ENCODE peak calls at places on chromosome 21, in four cellular contexts. R, Z, P and S are unnamed samples.

GRCh38 chr21:35619184-35619583 is 441.1 kb downstream of the SETD4 start:
- DNase-seq in R (peak), Z (no peak), P (no peak), S (peak)

GRCh38 chr21:41578708-41579107 is 70.8 kb upstream of the TMPRSS2 start:
- DNase-seq in R (no peak), Z (no peak), P (no peak), S (no peak)

GRCh38 chr21:33384851-33385331 is 18.3 kb upstream of the IFNGR2 start:
- DNase-seq in R (no peak), Z (no peak), P (no peak), S (no peak)

GRCh38 chr21:36422279-36423098 is 37.3 kb downstream of the CHAF1B start:
- DNase-seq in R (no peak), P (peak), Z (peak), S (peak)

GRCh38 chr21:15468368-15468767 is 261.4 kb upstream of the USP25 start:
- DNase-seq in R (no peak), P (no peak), Z (no peak), S (peak)

GRCh38 chr21:15063821-15064575 is 802 bp downstream of the NRIP1 start:
- DNase-seq in Z (peak), R (no peak), P (peak), S (peak)

GRCh38 chr21:40166291-40166843 is 299.1 kb downstream of the PCP4 start:
- DNase-seq in R (no peak), P (no peak), Z (no peak), S (no peak)

GRCh38 chr21:33870768-33871167 is 44.8 kb downstream of the ATP5PO start:
- DNase-seq in Z (no peak), P (no peak), R (no peak), S (peak)

GRCh38 chr21:25639167-25639921 is at the start of gene JAM2:
- DNase-seq in R (no peak), Z (peak), P (peak), S (peak)

GRCh38 chr21:38875694-38876492 is 70.2 kb downstream of the ETS2 start:
- DNase-seq in P (no peak), Z (no peak), R (peak), S (no peak)

GRCh38 chr21:45972353-45972715 is 9.2 kb upstream of the COL6A1 start:
- DNase-seq in P (no peak), R (no peak), Z (no peak), S (peak)

GRCh38 chr21:43827015-43827611 is 37.7 kb downstream of the RRP1 start:
- DNase-seq in R (peak), P (no peak), Z (no peak), S (peak)

GRCh38 chr21:38817371-38818335 is 11.9 kb downstream of the ETS2 start:
- DNase-seq in Z (no peak), P (no peak), R (no peak), S (peak)

GRCh38 chr21:32604484-32604883 is 7.7 kb downstream of the CFAP298 start:
- DNase-seq in P (no peak), Z (no peak), R (no peak), S (no peak)

GRCh38 chr21:35616090-35616489 is 444.2 kb downstream of the SETD4 start:
- DNase-seq in Z (no peak), R (peak), P (no peak), S (peak)

GRCh38 chr21:45070970-45071369 is 3.4 kb upstream of the ADARB1 start:
- DNase-seq in R (no peak), Z (no peak), P (no peak), S (no peak)

GRCh38 chr21:31299291-31300147 is 44.5 kb downstream of the TIAM1 start:
- DNase-seq in R (no peak), Z (no peak), P (no peak), S (no peak)

GRCh38 chr21:33025471-33026298 is at the start of gene OLIG2:
- DNase-seq in R (no peak), Z (peak), P (peak), S (no peak)

GRCh38 chr21:15638856-15639549 is 90.8 kb upstream of the USP25 start:
- DNase-seq in Z (no peak), R (no peak), P (no peak), S (peak)

GRCh38 chr21:44758781-44759627 is 42.6 kb downstream of the UBE2G2 start:
- DNase-seq in R (no peak), P (no peak), Z (no peak), S (no peak)

GRCh38 chr21:40754466-40754865 is 92.5 kb downstream of the DSCAM start:
- DNase-seq in Z (no peak), R (no peak), P (no peak), S (no peak)

GRCh38 chr21:45265721-45266517 is 21.8 kb downstream of the POFUT2 start:
- DNase-seq in Z (no peak), R (no peak), P (peak), S (no peak)

GRCh38 chr21:28605138-28605537 is 387.5 kb downstream of the LTN1 start:
- DNase-seq in Z (no peak), P (no peak), R (no peak), S (no peak)

GRCh38 chr21:29342394-29342957 is 43.8 kb downstream of the BACH1 start:
- DNase-seq in R (peak), Z (no peak), P (peak), S (peak)

GRCh38 chr21:33984021-33984481 is 68.4 kb upstream of the ATP5PO start:
- DNase-seq in P (no peak), R (no peak), Z (no peak), S (no peak)

GRCh38 chr21:27129215-27129614 is 162.3 kb upstream of the ADAMTS5 start:
- DNase-seq in P (no peak), R (no peak), Z (no peak), S (no peak)

GRCh38 chr21:42306366-42307035 is 8.7 kb downstream of the TFF3 start:
- DNase-seq in P (no peak), Z (no peak), R (no peak), S (no peak)

GRCh38 chr21:46594276-46594675 is 10.6 kb downstream of the S100B start:
- DNase-seq in R (no peak), Z (no peak), P (no peak), S (no peak)

GRCh38 chr21:45839274-45839673 is 142.3 kb upstream of the COL6A1 start:
- DNase-seq in P (no peak), Z (no peak), R (no peak), S (peak)

GRCh38 chr21:32101206-32101763 is 177.6 kb downstream of the MIS18A start:
- DNase-seq in R (no peak), Z (no peak), P (no peak), S (no peak)